ENCODE peak calls at places on chromosomes 7 and 10, in eight cellular contexts. N is NCI-H345; K is retina; J is nephron progenitor cell; O is HFFc6; P is T-helper 2 cell; D is stimulated activated CD8-positive, alpha-beta memory T cell treated with anti-CD3 and anti-CD28 coated beads, Interleukin-15, amount 100 ng/mL, for 24 hours; A is NCI-H1105. V is an unnamed sample.

GRCh38 chr7:13731643-13732042 is 257.8 kb downstream of the ETV1 start:
- DNase-seq in N (no peak), K (no peak), J (no peak), O (no peak), P (no peak), D (no peak), A (no peak), V (no peak)

GRCh38 chr7:71618281-71618680 is 486.3 kb downstream of the GALNT17 start:
- DNase-seq in N (no peak), K (no peak), J (no peak), O (no peak), P (no peak), D (no peak), A (no peak), V (no peak)

GRCh38 chr10:45373783-45374450 is at the start of gene ALOX5:
- DNase-seq in N (peak), K (peak), J (peak), O (no peak), P (no peak), D (no peak), A (peak), V (no peak)

GRCh38 chr7:20784311-20785210 is 2.1 kb downstream of the SP8 start:
- DNase-seq in N (peak), K (peak), J (peak), O (no peak), P (no peak), D (no peak), A (peak), V (no peak)

GRCh38 chr7:18520450-18521235 is 25.1 kb downstream of the HDAC9 start:
- DNase-seq in N (no peak), K (no peak), J (no peak), O (peak), P (no peak), D (no peak), A (no peak), V (peak)

GRCh38 chr10:112875474-112876267 is 74.4 kb upstream of the TCF7L2 start:
- DNase-seq in N (no peak), K (no peak), J (no peak), O (no peak), P (no peak), D (no peak), A (no peak), V (peak)

GRCh38 chr7:148108381-148108780 is 482.2 kb upstream of the C7orf33 start:
- DNase-seq in N (no peak), K (no peak), J (no peak), O (no peak), P (no peak), D (no peak), A (no peak), V (no peak)

GRCh38 chr7:12965767-12966166 is 278.3 kb downstream of the ARL4A start:
- DNase-seq in N (no peak), K (no peak), J (no peak), O (no peak), P (no peak), D (no peak), A (peak), V (no peak)

V was measured in RCC 7860.